ENCODE peak calls at places on chromosomes 7 and 10, in five cellular contexts. I is gastrocnemius medialis, R is heart left ventricle, B is adrenal gland, S is Peyer's patch. Q is an unnamed sample.

GRCh38 chr10:36608866-36609265 is 516.5 kb upstream of the ANKRD30A start:
- DNase-seq in S (no peak), R (no peak), I (no peak), B (no peak), Q (no peak)

GRCh38 chr7:90690159-90690858 is 94.2 kb downstream of the CDK14 start:
- DNase-seq in B (no peak), I (no peak), R (no peak), S (no peak), Q (no peak)

GRCh38 chr7:88432321-88432720 is 125.6 kb upstream of the STEAP4 start:
- DNase-seq in B (no peak), I (no peak), R (no peak), S (no peak), Q (no peak)

GRCh38 chr10:125824736-125825135 is 1.4 kb downstream of the BCCIP start:
- DNase-seq in S (no peak), B (no peak), R (no peak), I (no peak), Q (no peak)

GRCh38 chr10:88990528-88991160 is at the start of gene FAS:
- DNase-seq in S (peak; percentile 82), I (peak; percentile 54), R (peak; percentile 73), B (peak; percentile 81), Q (peak; percentile 85)

GRCh38 chr7:149070372-149071140 is 20.0 kb downstream of the ZNF786 start:
- DNase-seq in I (no peak), B (no peak), R (no peak), S (no peak), Q (no peak)

GRCh38 chr7:142391191-142391992 is 133.5 kb upstream of the PRSS58 start:
- DNase-seq in B (no peak), R (no peak), S (no peak), I (no peak), Q (no peak)

GRCh38 chr10:82625497-82626151 is 750.6 kb downstream of the NRG3 start:
- DNase-seq in R (no peak), I (no peak), S (no peak), B (no peak), Q (no peak)

GRCh38 chr7:151867912-151868804 is 8.8 kb downstream of the PRKAG2 start:
- DNase-seq in R (peak; percentile 89), S (no peak), B (no peak), I (no peak), Q (peak; percentile 50)

GRCh38 chr7:111803015-111803758 is 240.9 kb upstream of the IMMP2L start:
- DNase-seq in I (no peak), S (no peak), B (no peak), R (no peak), Q (no peak)

GRCh38 chr7:106979551-106980357 is 64.8 kb upstream of the PRKAR2B start:
- DNase-seq in S (no peak), B (peak; percentile 25), R (no peak), I (no peak), Q (no peak)

GRCh38 chr10:73581912-73582311 is 9.2 kb downstream of the USP54 start:
- DNase-seq in B (no peak), S (no peak), R (no peak), I (no peak), Q (no peak)

GRCh38 chr7:138565451-138566114 is 105.5 kb downstream of the TRIM24 start:
- DNase-seq in I (no peak), R (no peak), S (no peak), B (peak; percentile 74), Q (no peak)

GRCh38 chr10:27485986-27486385 is 18.1 kb upstream of the RAB18 start:
- DNase-seq in B (no peak), S (no peak), I (no peak), R (no peak), Q (no peak)

GRCh38 chr10:127904931-127905622 is 1.8 kb upstream of the PTPRE start:
- DNase-seq in R (no peak), S (peak; percentile 5), B (peak; percentile 20), I (no peak), Q (no peak)

GRCh38 chr7:31125171-31125570 is 73.1 kb downstream of the ADCYAP1R1 start:
- DNase-seq in B (peak; percentile 8), S (no peak), I (no peak), R (no peak), Q (no peak)

GRCh38 chr10:13268841-13269240 is 31.0 kb downstream of the PHYH start:
- DNase-seq in S (no peak), B (no peak), I (no peak), R (no peak), Q (no peak)

GRCh38 chr10:131532745-131533341 is 221.3 kb upstream of the TCERG1L start:
- DNase-seq in B (no peak), S (no peak), I (no peak), R (no peak), Q (no peak)

GRCh38 chr7:101085000-101085948 is at the start of gene TRIM56:
- DNase-seq in R (peak; percentile 91), B (peak; percentile 87), S (peak; percentile 87), I (peak; percentile 91), Q (peak; percentile 91)

DNA sequence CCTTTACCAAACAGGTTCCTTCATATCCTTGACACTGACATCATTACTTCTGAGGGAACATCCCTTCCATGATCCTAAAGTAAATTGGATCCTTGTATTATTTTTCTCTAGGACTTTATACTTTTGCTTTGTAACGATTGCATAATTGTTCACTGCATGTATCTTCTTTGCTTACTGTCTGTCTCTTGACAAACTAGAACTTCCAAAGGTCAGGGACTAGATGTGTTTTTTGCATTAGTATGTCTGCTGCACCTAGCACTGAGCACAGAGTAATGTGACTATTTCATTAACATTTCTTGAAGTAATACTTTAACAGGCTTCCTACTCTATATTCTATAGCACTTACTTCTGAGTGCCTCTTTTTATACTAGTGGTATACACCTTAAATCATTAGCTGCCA is 976.6 kb upstream of the SORCS1 start:
- DNase-seq in R (no peak), I (no peak), B (no peak), S (no peak), Q (no peak)
- H3K9me3 ChIP-seq in R (no peaks in the 10 kb centered on the region), I (no peaks in the 10 kb centered on the region), B (peaks cover 4% of the 10 kb centered on the region), S (no peaks in the 10 kb centered on the region), Q (no peaks in the 10 kb centered on the region)

GRCh38 chr10:80166581-80167470 is 34.3 kb downstream of the PLAC9 start:
- DNase-seq in B (no peak), I (no peak), S (no peak), R (no peak), Q (no peak)

GRCh38 chr10:80168679-80169380 is 36.3 kb downstream of the PLAC9 start:
- DNase-seq in S (no peak), R (peak; percentile 27), I (no peak), B (no peak), Q (no peak)

GRCh38 chr10:80167471-80167870 is 34.9 kb downstream of the PLAC9 start:
- DNase-seq in R (no peak), S (no peak), B (no peak), I (no peak), Q (no peak)

GRCh38 chr10:80170026-80170425 is 35.3 kb downstream of the ANXA11 start:
- DNase-seq in I (no peak), R (no peak), B (no peak), S (no peak), Q (peak; percentile 55)

GRCh38 chr10:80168111-80168511 is 35.6 kb downstream of the PLAC9 start:
- DNase-seq in B (no peak), R (peak; percentile 19), I (peak; percentile 78), S (no peak), Q (no peak)
- H3K36me3 ChIP-seq in B (peaks cover 23% of the 10 kb centered on the region), R (peaks cover 80% of the 10 kb centered on the region), I (peaks cover 42% of the 10 kb centered on the region), S (peaks cover 83% of the 10 kb centered on the region), Q (no peaks in the 10 kb centered on the region)

DNA sequence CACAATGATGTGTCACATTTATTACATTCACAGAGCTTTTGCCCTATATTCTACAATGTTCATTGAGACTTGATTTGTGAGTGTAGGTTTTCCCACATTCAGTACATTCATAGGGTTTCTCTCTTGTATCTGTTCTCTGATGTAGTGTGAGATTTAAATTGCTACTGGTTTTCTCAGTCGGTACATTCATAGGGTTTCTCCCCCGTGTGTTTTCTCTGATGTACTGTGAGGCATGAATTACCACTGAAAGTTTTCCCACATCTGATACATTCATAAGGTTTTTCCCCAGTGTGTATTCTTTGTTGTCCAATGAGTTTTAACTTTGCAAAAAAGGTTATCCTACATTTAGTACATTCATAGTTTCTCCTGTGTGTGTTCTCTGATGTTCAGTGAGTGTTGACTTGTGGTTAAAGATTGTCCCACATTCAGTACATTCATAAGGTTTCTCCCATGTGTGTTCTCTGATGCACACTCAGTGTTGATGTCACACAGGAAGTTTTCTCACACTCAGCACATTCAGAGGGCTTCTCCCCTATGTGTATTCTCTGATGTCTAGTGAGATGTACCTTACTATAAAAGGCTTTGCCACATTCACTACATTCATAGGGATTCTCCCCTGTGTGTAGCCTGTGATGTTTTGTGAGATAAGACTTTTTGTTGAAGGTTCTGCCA is 63.0 kb downstream of the ZNF248 start:
- DNase-seq in S (no peak), I (no peak), B (no peak), R (no peak), Q (no peak)
- H3K9me3 ChIP-seq in S (peaks cover 4% of the 10 kb centered on the region), I (no peaks in the 10 kb centered on the region), B (peaks cover 16% of the 10 kb centered on the region), R (no peaks in the 10 kb centered on the region), Q (peaks cover 43% of the 10 kb centered on the region)

GRCh38 chr7:27793780-27794179 is 53.8 kb downstream of the TAX1BP1 start:
- DNase-seq in R (no peak), I (no peak), S (no peak), B (no peak), Q (no peak)

GRCh38 chr7:27784399-27785053 is 44.6 kb downstream of the TAX1BP1 start:
- DNase-seq in S (no peak), R (no peak), I (no peak), B (no peak), Q (peak; percentile 42)

GRCh38 chr7:27782849-27783248 is 42.9 kb downstream of the TAX1BP1 start:
- DNase-seq in I (no peak), B (no peak), R (no peak), S (no peak), Q (no peak)

GRCh38 chr7:27788438-27788837 is 48.5 kb downstream of the TAX1BP1 start:
- DNase-seq in B (no peak), I (no peak), S (no peak), R (no peak), Q (no peak)
- H3K36me3 ChIP-seq in B (peaks cover 45% of the 10 kb centered on the region), I (peaks cover 48% of the 10 kb centered on the region), S (peaks cover 64% of the 10 kb centered on the region), R (peaks cover 73% of the 10 kb centered on the region), Q (no peaks in the 10 kb centered on the region)

DNA sequence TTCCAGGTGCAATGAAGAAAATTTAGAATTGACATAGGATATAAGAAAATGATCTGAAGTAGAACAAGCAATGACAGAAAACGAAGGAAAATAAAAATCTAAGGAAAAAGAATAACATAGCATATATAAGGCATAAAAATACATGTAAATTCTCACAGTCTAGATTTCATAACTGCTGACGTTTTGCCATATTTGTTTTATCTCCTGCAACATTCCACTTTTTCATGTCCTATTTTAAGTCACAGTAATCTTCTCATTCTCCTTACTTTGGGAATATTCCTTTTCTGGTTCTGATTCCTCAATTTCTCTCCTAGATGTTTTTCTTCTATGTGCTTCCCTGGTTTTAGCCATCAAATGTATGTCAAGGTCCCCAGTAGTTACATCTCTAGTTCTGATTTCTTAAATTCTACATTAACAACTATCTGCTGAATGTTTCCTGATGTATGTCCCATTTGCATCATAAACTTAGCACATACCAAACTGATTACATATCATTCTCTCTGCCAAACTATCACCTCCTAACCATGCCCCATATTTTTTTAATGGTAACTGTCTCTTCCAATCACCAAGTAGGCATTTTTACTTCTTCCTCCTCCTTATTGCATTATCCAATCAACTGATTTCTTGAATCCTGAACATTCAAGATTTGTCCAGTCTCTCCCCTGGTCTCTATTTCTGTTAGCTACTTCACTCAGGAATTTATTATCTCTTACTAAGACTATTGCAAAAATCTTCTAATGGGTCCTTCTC is 171.4 kb downstream of the DNAJC1 start:
- DNase-seq in S (no peak), R (no peak), I (no peak), B (no peak), Q (no peak)
- H3K9me3 ChIP-seq in S (no peaks in the 10 kb centered on the region), R (no peaks in the 10 kb centered on the region), I (peaks cover 4% of the 10 kb centered on the region), B (peaks cover 14% of the 10 kb centered on the region), Q (peaks cover 68% of the 10 kb centered on the region)